ENCODE peak calls at places on chromosomes 3 and 15, in five cellular contexts. U is hippocampal formation; R is cardiac muscle cell; S is mesenteric fat pad; T is stimulated activated CD8-positive, alpha-beta memory T cell treated with anti-CD3 and anti-CD28 coated beads, Interleukin-15, amount 100 ng/mL, for 4 hours. A is an unnamed sample.

GRCh38 chr3:153210116-153210515 is 48.1 kb downstream of the RAP2B start:
- DNase-seq in U (no peak), S (no peak), R (peak), T (no peak), A (no peak)

GRCh38 chr3:58351920-58352319 is 19.2 kb downstream of the PXK start:
- DNase-seq in R (no peak), T (no peak), U (peak), S (no peak), A (no peak)

GRCh38 chr3:119205685-119206084 is 32.3 kb downstream of the UPK1B start:
- DNase-seq in U (no peak), S (no peak), T (no peak), R (no peak), A (no peak)

GRCh38 chr3:189103208-189103607 is 68.6 kb upstream of the TPRG1 start:
- DNase-seq in U (no peak), S (no peak), R (no peak), T (no peak), A (peak)

GRCh38 chr3:10740954-10741353 is 75.1 kb upstream of the SLC6A11 start:
- DNase-seq in T (no peak), U (no peak), S (no peak), R (no peak), A (no peak)

GRCh38 chr15:67036775-67037555 is 28.4 kb upstream of the SMAD3 start:
- DNase-seq in U (no peak), R (no peak), S (no peak), T (no peak), A (no peak)

GRCh38 chr3:141979050-141979671 is 102.7 kb downstream of the ATP1B3 start:
- DNase-seq in T (no peak), S (no peak), U (no peak), R (peak), A (peak)

GRCh38 chr3:187636528-187636927 is 33.7 kb downstream of the SST start:
- DNase-seq in U (no peak), S (no peak), T (no peak), R (no peak), A (no peak)

GRCh38 chr15:90851114-90851513 is 17.3 kb upstream of the FURIN start:
- DNase-seq in U (no peak), R (no peak), T (no peak), S (no peak), A (no peak)

GRCh38 chr15:59283717-59284336 is 77.2 kb downstream of the LDHAL6B start:
- DNase-seq in R (no peak), U (no peak), T (no peak), S (no peak), A (peak)

GRCh38 chr15:87461621-87462020 is 794.9 kb downstream of the NTRK3 start:
- DNase-seq in U (no peak), T (no peak), R (no peak), S (no peak), A (no peak)

GRCh38 chr15:75171408-75171807 is 30.3 kb upstream of the C15orf39 start:
- DNase-seq in T (no peak), R (peak), U (no peak), S (peak), A (peak)

GRCh38 chr15:41501191-41501917 is 7.7 kb downstream of the ITPKA start:
- DNase-seq in U (no peak), R (no peak), T (no peak), S (no peak), A (no peak)

GRCh38 chr15:100105101-100105500 is 236.7 kb downstream of the ADAMTS17 start:
- DNase-seq in T (no peak), U (no peak), R (no peak), S (peak), A (no peak)

GRCh38 chr3:18046531-18046930 is 304.1 kb upstream of the TBC1D5 start:
- DNase-seq in R (no peak), S (no peak), T (no peak), U (no peak), A (no peak)

GRCh38 chr3:171323934-171324535 is 136.2 kb downstream of the TNIK start:
- DNase-seq in R (peak), U (no peak), T (no peak), S (no peak), A (peak)

GRCh38 chr3:16663852-16664712 is 58.9 kb upstream of the DAZL start:
- DNase-seq in T (no peak), S (no peak), R (no peak), U (no peak), A (no peak)

A was measured in EL.